ENCODE peak calls at places on chromosomes 12 and 14, in ten cellular contexts. M, U, W, G, F, B, A, I, Y and V are unnamed samples.

GRCh38 chr12:113098428-113099028 is 37.0 kb downstream of the RASAL1 start:
- DNase-seq in U (peak), I (peak), A (peak), M (peak), B (peak), G (peak), Y (peak), W (peak), F (peak), V (no peak)

GRCh38 chr14:99889268-99889667 is 96.1 kb downstream of the EML1 start:
- DNase-seq in A (no peak), U (no peak), W (no peak), G (no peak), Y (no peak), F (no peak), M (no peak), I (no peak), B (no peak), V (no peak)

GRCh38 chr12:109704371-109705098 is 9.1 kb upstream of the FAM222A start:
- DNase-seq in G (no peak), U (no peak), M (no peak), W (no peak), B (no peak), I (no peak), Y (no peak), A (no peak), F (no peak), V (no peak)

GRCh38 chr14:75518625-75519024 is 3.6 kb upstream of the BATF start:
- DNase-seq in Y (peak), I (no peak), G (no peak), A (no peak), F (no peak), W (no peak), B (peak), M (no peak), U (no peak), V (no peak)

GRCh38 chr12:71415336-71416231 is 24.0 kb upstream of the LGR5 start:
- DNase-seq in Y (peak), W (no peak), G (peak), A (peak), I (peak), U (peak), B (peak), F (peak), M (peak), V (no peak)

GRCh38 chr14:73003688-73004087 is 23.2 kb downstream of the ZFYVE1 start:
- DNase-seq in U (no peak), G (no peak), B (no peak), W (no peak), Y (no peak), A (no peak), I (no peak), F (no peak), M (no peak), V (no peak)

GRCh38 chr12:69150796-69151127 is 88.6 kb upstream of the CPSF6 start:
- DNase-seq in U (no peak), B (peak), M (no peak), A (no peak), G (no peak), W (no peak), I (no peak), F (no peak), Y (no peak), V (no peak)

GRCh38 chr12:58314610-58315009 is 373.2 kb downstream of the ATP23 start:
- DNase-seq in G (no peak), U (no peak), F (no peak), I (peak), W (no peak), B (peak), Y (no peak), A (no peak), M (no peak), V (no peak)

GRCh38 chr12:107684990-107685359 is 624 bp upstream of the PWP1 start:
- DNase-seq in G (peak), I (peak), A (no peak), B (peak), M (peak), W (no peak), F (peak), U (peak), Y (no peak), V (no peak)

GRCh38 chr12:110280784-110281548 is at the start of gene ATP2A2:
- DNase-seq in Y (peak), M (peak), W (peak), I (peak), B (peak), A (peak), U (peak), F (peak), G (peak), V (peak)

GRCh38 chr12:109890620-109891019 is 9.5 kb upstream of the TCHP start:
- DNase-seq in A (no peak), G (no peak), M (no peak), F (no peak), B (peak), U (no peak), I (peak), Y (no peak), W (no peak), V (no peak)

GRCh38 chr14:64671591-64671990 is 32.6 kb upstream of the PLEKHG3 start:
- DNase-seq in U (peak), Y (peak), W (no peak), A (peak), F (no peak), B (peak), M (peak), G (peak), I (peak), V (peak)

GRCh38 chr12:119627686-119628085 is 34.1 kb downstream of the TMEM233 start:
- DNase-seq in I (no peak), B (no peak), W (no peak), U (no peak), G (no peak), Y (no peak), A (no peak), F (no peak), M (no peak), V (no peak)

GRCh38 chr14:95463173-95463901 is 53.1 kb downstream of the SYNE3 start:
- DNase-seq in G (no peak), I (no peak), A (no peak), U (peak), M (peak), B (no peak), W (no peak), Y (no peak), F (peak), V (peak)

GRCh38 chr12:86367137-86367536 is 110.9 kb upstream of the MGAT4C start:
- DNase-seq in W (no peak), A (no peak), U (no peak), G (no peak), M (no peak), F (no peak), Y (no peak), B (no peak), I (no peak), V (no peak)

GRCh38 chr14:99522934-99523660 is 41.9 kb downstream of the CCNK start:
- DNase-seq in I (peak), W (no peak), F (no peak), U (no peak), G (no peak), A (no peak), M (no peak), Y (no peak), B (peak), V (no peak)

GRCh38 chr14:60183724-60184596 is 18.8 kb upstream of the DHRS7 start:
- DNase-seq in M (peak), A (no peak), U (peak), W (no peak), G (peak), F (no peak), Y (peak), I (peak), B (peak), V (peak)

GRCh38 chr12:112595415-112595814 is 176.7 kb downstream of the PTPN11 start:
- DNase-seq in U (no peak), M (no peak), B (no peak), G (no peak), I (no peak), Y (no peak), W (no peak), A (no peak), F (no peak), V (no peak)

GRCh38 chr12:77742631-77743030 is 88.1 kb upstream of the NAV3 start:
- DNase-seq in Y (no peak), U (no peak), I (no peak), G (no peak), W (no peak), M (no peak), B (no peak), F (no peak), A (no peak), V (no peak)

GRCh38 chr14:72510566-72510965 is 383.3 kb downstream of the DPF3 start:
- DNase-seq in I (no peak), W (no peak), F (no peak), A (no peak), M (no peak), B (no peak), U (no peak), Y (no peak), G (no peak), V (no peak)

GRCh38 chr12:123141615-123142517 is 9.0 kb downstream of the PITPNM2 start:
- DNase-seq in I (peak), M (no peak), B (peak), W (peak), F (no peak), Y (no peak), U (no peak), A (no peak), G (peak), V (no peak)

GRCh38 chr12:101459642-101460346 is 15.3 kb upstream of the SPIC start:
- DNase-seq in Y (peak), M (no peak), F (no peak), W (no peak), U (no peak), G (peak), B (peak), A (no peak), I (peak), V (no peak)